ENCODE peak calls at places on chromosomes 13 and 19, in five cellular contexts. G is pancreas, I is heart right ventricle, Z is left ventricle myocardium inferior, E is cardiac muscle cell. W is an unnamed sample. For H3K27me3, the result is how much of the 10 kb centered on the place peaks cover.

GRCh38 chr19:4970558-4971423 is 1.9 kb downstream of the KDM4B start:
- DNase-seq in I (peak), G (no peak), Z (peak), E (peak), W (no peak)

GRCh38 chr19:36139120-36139472 is 770 bp upstream of the CAPNS1 start:
- DNase-seq in Z (no peak), E (no peak), G (no peak), I (no peak), W (no peak)

GRCh38 chr19:43784981-43785808 is 4.4 kb upstream of the KCNN4 start:
- DNase-seq in Z (no peak), I (no peak), G (no peak), E (peak), W (peak)

GRCh38 chr13:78160793-78161192 is 242.2 kb upstream of the EDNRB start:
- DNase-seq in G (no peak), E (peak), Z (no peak), I (no peak), W (no peak)

GRCh38 chr19:5380215-5380919 is 39.8 kb upstream of the PTPRS start:
- DNase-seq in E (no peak), G (no peak), I (no peak), Z (no peak), W (no peak)

GRCh38 chr13:91627952-91628739 is 229.7 kb downstream of the GPC5 start:
- DNase-seq in Z (no peak), I (no peak), G (no peak), E (no peak), W (no peak)

GRCh38 chr13:105598551-105598950 is 936.9 kb downstream of the EFNB2 start:
- DNase-seq in I (no peak), G (no peak), Z (no peak), E (peak), W (no peak)

GRCh38 chr13:99314640-99315176 is 7.5 kb upstream of the GPR183 start:
- DNase-seq in I (no peak), Z (no peak), G (no peak), E (peak), W (no peak)

GRCh38 chr19:12187625-12188024 is 24.7 kb downstream of the ZNF136 start:
- DNase-seq in I (no peak), E (no peak), Z (no peak), G (no peak), W (no peak)

GRCh38 chr13:52411629-52412028 is 5.7 kb upstream of the THSD1 start:
- DNase-seq in G (no peak), Z (no peak), E (no peak), I (no peak), W (no peak)

GRCh38 chr13:73596382-73596781 is 537.6 kb downstream of the KLF5 start:
- DNase-seq in E (no peak), I (no peak), G (no peak), Z (no peak), W (no peak)

GRCh38 chr19:40519352-40520322 is 52.8 kb downstream of the SPTBN4 start:
- DNase-seq in G (no peak), E (peak), I (peak), Z (no peak), W (no peak)

GRCh38 chr19:57362419-57362818 is 932 bp upstream of the TRAPPC2B start:
- DNase-seq in I (no peak), G (no peak), E (peak), Z (no peak), W (no peak)

GRCh38 chr19:41937976-41938375 is 9.7 kb upstream of the ERFL start:
- DNase-seq in I (no peak), E (no peak), G (no peak), Z (no peak), W (no peak)

GRCh38 chr13:109162248-109163051 is 533.0 kb downstream of the MYO16 start:
- DNase-seq in Z (no peak), I (no peak), G (no peak), E (no peak), W (no peak)

GRCh38 chr19:4206818-4207484 is 22.4 kb upstream of the EBI3 start:
- DNase-seq in E (peak), I (no peak), Z (no peak), G (no peak), W (no peak)

GRCh38 chr19:33397536-33398360 is 24.2 kb downstream of the CEBPG start:
- DNase-seq in Z (no peak), E (no peak), I (no peak), G (no peak), W (peak)

GRCh38 chr19:33808399-33808798 is 11.7 kb downstream of the KCTD15 start:
- DNase-seq in E (no peak), Z (no peak), I (no peak), G (no peak), W (no peak)

GRCh38 chr19:43618921-43619261 is 538 bp downstream of the ZNF428 start:
- DNase-seq in I (no peak), E (peak), Z (no peak), G (no peak), W (no peak)

DNA sequence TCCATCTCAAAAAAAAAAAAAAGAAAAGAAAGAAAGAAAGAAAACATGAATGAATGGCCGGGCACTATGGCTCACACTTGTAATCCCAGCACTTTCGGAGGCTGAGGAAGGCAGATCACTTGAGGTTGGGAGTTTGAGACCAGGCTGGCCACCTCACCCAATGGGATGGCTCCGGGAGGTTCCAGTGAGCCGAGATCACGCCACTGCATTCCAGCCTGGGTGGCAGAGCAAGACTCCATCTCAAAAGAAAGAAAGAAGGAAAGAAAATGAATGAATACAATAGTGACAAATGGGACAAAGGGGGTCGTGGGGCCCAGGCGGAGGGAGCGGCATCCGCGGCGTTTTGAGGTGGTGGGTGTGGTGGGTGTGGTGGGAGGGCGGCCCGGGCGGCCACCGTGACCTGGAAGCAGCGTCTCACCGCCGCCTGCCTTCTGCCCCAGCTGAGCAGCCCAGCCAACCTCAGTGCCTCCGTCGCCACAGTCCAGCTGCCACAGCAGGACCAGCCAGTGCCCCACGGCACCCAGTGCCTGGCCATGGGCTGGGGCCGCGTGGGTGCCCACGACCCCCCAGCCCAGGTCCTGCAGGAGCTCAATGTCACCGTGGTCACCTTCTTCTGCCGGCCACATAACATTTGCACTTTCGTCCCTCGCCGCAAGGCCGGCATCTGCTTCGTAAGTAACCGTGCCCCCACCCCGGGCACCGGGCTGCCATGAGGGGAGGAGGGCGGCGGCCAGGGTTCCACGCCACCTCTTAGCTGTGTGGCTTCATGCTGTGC is 5.1 kb downstream of the PRTN3 start:
- DNase-seq in Z (no peak), E (no peak), I (no peak), G (no peak), W (no peak)
- H3K27me3 ChIP-seq in Z (half or more), E (under half), I (under half), G (under half), W (half or more)

GRCh38 chr19:13865243-13865577 is 11.7 kb upstream of the NANOS3 start:
- DNase-seq in G (no peak), I (no peak), Z (no peak), E (no peak), W (no peak)

GRCh38 chr19:13865578-13866462 is 11.1 kb upstream of the NANOS3 start:
- DNase-seq in I (no peak), G (peak), Z (no peak), E (peak), W (peak)

GRCh38 chr19:13868663-13869062 is 8.3 kb upstream of the NANOS3 start:
- DNase-seq in G (no peak), Z (no peak), I (no peak), E (no peak), W (no peak)

GRCh38 chr19:13864513-13865242 is 12.3 kb upstream of the NANOS3 start:
- DNase-seq in E (no peak), Z (no peak), I (no peak), G (peak), W (peak)

DNA sequence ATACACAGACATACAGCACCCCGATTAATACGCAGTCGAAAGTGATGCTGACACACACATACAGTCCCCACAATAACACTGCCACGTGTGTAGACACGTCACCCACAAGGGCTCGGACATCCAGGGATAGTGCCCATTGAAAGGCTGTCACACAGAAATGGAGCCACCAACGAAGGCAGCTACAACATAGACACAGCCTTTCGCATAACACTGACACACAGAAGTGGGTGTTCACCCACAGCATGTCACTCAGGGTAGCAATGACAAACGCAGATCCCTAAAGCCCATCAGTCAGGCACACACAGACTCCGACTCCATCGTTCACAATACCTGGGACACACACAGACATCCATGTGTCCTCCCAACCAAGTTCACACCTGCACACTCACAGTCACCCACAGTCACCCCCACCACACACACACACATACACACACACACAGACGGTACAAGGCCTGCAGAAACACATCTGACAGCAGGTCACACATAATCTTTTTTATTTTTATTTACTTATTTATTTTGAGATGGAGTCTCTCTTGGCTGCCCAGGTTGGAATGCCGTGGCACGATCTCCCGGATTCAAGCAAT is 10.4 kb upstream of the NANOS3 start:
- DNase-seq in I (no peak), G (no peak), Z (no peak), E (no peak), W (no peak)
- H3K27me3 ChIP-seq in I (under half), G (under half), Z (under half), E (under half), W (under half)

GRCh38 chr13:51240178-51240577 is 18.0 kb downstream of the FAM124A start:
- DNase-seq in G (no peak), E (no peak), Z (no peak), I (no peak), W (no peak)
- H3K27me3 ChIP-seq in G (under half), E (under half), Z (under half), I (under half), W (under half)

DNA sequence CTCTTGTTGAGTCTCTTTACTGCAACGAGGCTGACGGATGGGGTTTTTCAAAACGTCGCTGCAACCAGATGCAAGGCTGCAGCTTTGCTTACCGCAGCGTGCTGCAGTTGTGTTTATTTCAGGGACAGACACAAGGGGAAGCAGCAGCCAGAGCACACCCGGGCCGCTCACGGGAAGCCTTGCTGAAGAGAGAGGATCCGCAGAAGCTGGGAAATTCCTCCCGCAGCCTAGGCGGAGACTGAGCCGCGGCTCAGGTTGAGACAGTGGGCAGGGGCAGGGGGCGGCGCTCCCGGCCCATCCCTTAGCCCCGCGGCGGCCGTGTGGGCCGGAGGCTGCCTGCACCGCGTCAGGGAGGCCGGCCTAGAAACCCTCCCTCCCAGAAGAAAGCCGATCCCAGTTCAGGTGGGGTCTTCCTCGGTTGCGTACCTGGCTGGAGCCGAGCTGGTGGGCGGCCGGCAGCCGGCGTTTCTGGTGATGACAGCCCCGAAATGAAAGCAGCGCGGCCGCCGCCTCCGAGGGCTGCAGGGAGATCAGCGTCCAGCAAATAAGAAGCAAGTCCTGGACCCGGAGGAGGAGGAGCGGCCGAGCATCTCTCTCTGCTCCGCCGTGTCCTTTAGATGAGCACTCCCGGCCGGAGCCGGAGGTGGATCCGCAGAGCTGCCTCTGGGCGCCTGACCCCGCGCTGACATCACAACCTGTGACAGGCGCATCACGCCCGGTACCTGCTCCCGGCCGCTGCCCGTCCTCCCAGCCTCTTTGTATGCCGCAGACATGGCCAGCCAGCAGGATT is at the start of gene FRY:
- DNase-seq in G (peak), I (peak), Z (peak), E (peak), W (peak)
- H3K27me3 ChIP-seq in G (under half), I (under half), Z (under half), E (under half), W (under half)